ENCODE peak calls at places on chromosomes 5 and 9, in four cellular contexts. N is Calu3; E is stimulated activated CD4-positive, alpha-beta T cell treated with anti-CD3 and anti-CD28 coated beads, Interleukin-15, amount 100 ng/mL, for 1 hour; U is right cardiac atrium. C is an unnamed sample.

GRCh38 chr5:61768692-61769281 is 436.7 kb downstream of the ZSWIM6 start:
- DNase-seq in N (peak; percentile 71), E (no peak), U (no peak), C (peak; percentile 69)

GRCh38 chr9:113632776-113633590 is 169.5 kb downstream of the RGS3 start:
- DNase-seq in N (no peak), E (no peak), U (no peak), C (no peak)

GRCh38 chr9:34995288-34996060 is 5.9 kb downstream of the DNAJB5 start:
- DNase-seq in N (no peak), E (no peak), U (peak; percentile 54), C (no peak)

GRCh38 chr5:31096238-31096865 is 97.1 kb upstream of the CDH6 start:
- DNase-seq in N (no peak), E (no peak), U (no peak), C (no peak)

GRCh38 chr5:151063590-151063989 is 17.2 kb downstream of the TNIP1 start:
- DNase-seq in N (no peak), E (no peak), U (no peak), C (no peak)

GRCh38 chr9:16824545-16825041 is 45.9 kb downstream of the BNC2 start:
- DNase-seq in N (no peak), E (no peak), U (no peak), C (no peak)

GRCh38 chr5:56175465-56175864 is 57.7 kb downstream of the ANKRD55 start:
- DNase-seq in N (peak; percentile 15), E (no peak), U (peak; percentile 29), C (peak; percentile 22)

GRCh38 chr5:102481044-102481715 is 17.6 kb downstream of the SLCO6A1 start:
- DNase-seq in N (no peak), E (no peak), U (no peak), C (no peak)

GRCh38 chr5:6837519-6838110 is 124.4 kb downstream of the TENT4A start:
- DNase-seq in N (peak; percentile 41), E (no peak), U (no peak), C (peak; percentile 8)

GRCh38 chr9:128244443-128245226 is 31.2 kb downstream of the GOLGA2 start:
- DNase-seq in N (no peak), E (no peak), U (peak; percentile 88), C (no peak)

GRCh38 chr5:116137544-116138378 is 52.9 kb downstream of the COMMD10 start:
- DNase-seq in N (peak; percentile 36), E (no peak), U (no peak), C (peak; percentile 41)

GRCh38 chr5:112016980-112017379 is 260.0 kb upstream of the NREP start:
- DNase-seq in N (no peak), E (no peak), U (no peak), C (no peak)

GRCh38 chr5:110262754-110263153 is 463.7 kb downstream of the TMEM232 start:
- DNase-seq in N (no peak), E (no peak), U (no peak), C (no peak)

GRCh38 chr9:92489209-92489608 is 6.9 kb upstream of the ASPN start:
- DNase-seq in N (no peak), E (no peak), U (no peak), C (no peak)

GRCh38 chr5:133293953-133294352 is 242.1 kb downstream of the HSPA4 start:
- DNase-seq in N (no peak), E (no peak), U (no peak), C (no peak)

GRCh38 chr5:160399402-160400353 is at the start of gene FAM200C:
- DNase-seq in N (peak; percentile 95), E (peak; percentile 22), U (peak; percentile 94), C (peak; percentile 97)

GRCh38 chr9:17148324-17148723 is 13.5 kb downstream of the CNTLN start:
- DNase-seq in N (no peak), E (no peak), U (no peak), C (no peak)

GRCh38 chr9:125659201-125659840 is 47.7 kb downstream of the MAPKAP1 start:
- DNase-seq in N (no peak), E (no peak), U (no peak), C (no peak)

GRCh38 chr9:130669965-130670364 is 5.6 kb downstream of the PRDM12 start:
- DNase-seq in N (no peak), E (no peak), U (no peak), C (no peak)

GRCh38 chr5:6488021-6488420 is 39.4 kb downstream of the UBE2QL1 start:
- DNase-seq in N (no peak), E (no peak), U (no peak), C (no peak)

C was measured in A549.